ENCODE peak calls at places on chromosome 2, in ten cellular contexts. One of them, this sample, is unnamed. For H3K27me3, the result is how much of the 10 kb centered on the place peaks cover.

GRCh38 chr2:85889648-85890281 is 975 bp upstream of the ST3GAL5 start:
- DNase-seq in fibroblast of lung: no peak
- DNase-seq in hepatocyte: no peak
- DNase-seq in left ventricle myocardium inferior: no peak
- DNase-seq in heart right ventricle: peak
- DNase-seq in PC-3: no peak
- DNase-seq in SK-N-SH: no peak
- DNase-seq in brain microvascular endothelial cell: no peak
- DNase-seq in uterus: peak
- DNase-seq in Karpas-422: no peak
- DNase-seq in this sample: no peak

GRCh38 chr2:168526641-168527040 is 70.6 kb downstream of the CERS6 start:
- DNase-seq in fibroblast of lung: peak
- DNase-seq in hepatocyte: peak
- DNase-seq in left ventricle myocardium inferior: no peak
- DNase-seq in heart right ventricle: no peak
- DNase-seq in PC-3: no peak
- DNase-seq in SK-N-SH: no peak
- DNase-seq in brain microvascular endothelial cell: no peak
- DNase-seq in uterus: peak
- DNase-seq in Karpas-422: no peak
- DNase-seq in this sample: no peak

GRCh38 chr2:5227062-5227699 is 465.0 kb upstream of the SOX11 start:
- DNase-seq in fibroblast of lung: peak
- DNase-seq in hepatocyte: no peak
- DNase-seq in left ventricle myocardium inferior: no peak
- DNase-seq in heart right ventricle: no peak
- DNase-seq in PC-3: no peak
- DNase-seq in SK-N-SH: no peak
- DNase-seq in brain microvascular endothelial cell: peak
- DNase-seq in uterus: no peak
- DNase-seq in Karpas-422: no peak
- DNase-seq in this sample: no peak

GRCh38 chr2:169131587-169132512 is 62.5 kb downstream of the DHRS9 start:
- DNase-seq in fibroblast of lung: peak
- DNase-seq in hepatocyte: peak
- DNase-seq in left ventricle myocardium inferior: no peak
- DNase-seq in heart right ventricle: no peak
- DNase-seq in PC-3: peak
- DNase-seq in SK-N-SH: peak
- DNase-seq in brain microvascular endothelial cell: peak
- DNase-seq in uterus: no peak
- DNase-seq in Karpas-422: peak
- DNase-seq in this sample: no peak

GRCh38 chr2:125125902-125126301 is 1100.8 kb downstream of the CNTNAP5 start:
- DNase-seq in fibroblast of lung: no peak
- DNase-seq in hepatocyte: peak
- DNase-seq in left ventricle myocardium inferior: no peak
- DNase-seq in heart right ventricle: no peak
- DNase-seq in PC-3: no peak
- DNase-seq in SK-N-SH: no peak
- DNase-seq in brain microvascular endothelial cell: no peak
- DNase-seq in uterus: no peak
- DNase-seq in Karpas-422: no peak
- DNase-seq in this sample: no peak

GRCh38 chr2:135164431-135164830 is 112.3 kb downstream of the RAB3GAP1 start:
- DNase-seq in fibroblast of lung: no peak
- DNase-seq in hepatocyte: no peak
- DNase-seq in left ventricle myocardium inferior: no peak
- DNase-seq in heart right ventricle: no peak
- DNase-seq in PC-3: peak
- DNase-seq in SK-N-SH: no peak
- DNase-seq in brain microvascular endothelial cell: peak
- DNase-seq in uterus: no peak
- DNase-seq in Karpas-422: no peak
- DNase-seq in this sample: no peak

GRCh38 chr2:7378642-7379041 is 461.4 kb downstream of the RNF144A start:
- DNase-seq in fibroblast of lung: no peak
- DNase-seq in hepatocyte: no peak
- DNase-seq in left ventricle myocardium inferior: no peak
- DNase-seq in heart right ventricle: no peak
- DNase-seq in PC-3: no peak
- DNase-seq in SK-N-SH: peak
- DNase-seq in brain microvascular endothelial cell: no peak
- DNase-seq in uterus: no peak
- DNase-seq in Karpas-422: no peak
- DNase-seq in this sample: no peak

GRCh38 chr2:69046221-69046662 is 33.3 kb downstream of the ANTXR1 start:
- DNase-seq in fibroblast of lung: peak
- DNase-seq in hepatocyte: no peak
- DNase-seq in left ventricle myocardium inferior: no peak
- DNase-seq in heart right ventricle: no peak
- DNase-seq in PC-3: peak
- DNase-seq in SK-N-SH: no peak
- DNase-seq in brain microvascular endothelial cell: peak
- DNase-seq in uterus: no peak
- DNase-seq in Karpas-422: no peak
- DNase-seq in this sample: no peak

GRCh38 chr2:199468561-199469513 is 11.1 kb upstream of the SATB2 start:
- DNase-seq in fibroblast of lung: no peak
- DNase-seq in hepatocyte: peak
- DNase-seq in left ventricle myocardium inferior: no peak
- DNase-seq in heart right ventricle: no peak
- DNase-seq in PC-3: no peak
- DNase-seq in SK-N-SH: peak
- DNase-seq in brain microvascular endothelial cell: no peak
- DNase-seq in uterus: no peak
- DNase-seq in Karpas-422: no peak
- DNase-seq in this sample: no peak

GRCh38 chr2:215288112-215288815 is 23.6 kb upstream of the ATIC start:
- DNase-seq in fibroblast of lung: no peak
- DNase-seq in hepatocyte: no peak
- DNase-seq in left ventricle myocardium inferior: no peak
- DNase-seq in heart right ventricle: no peak
- DNase-seq in PC-3: no peak
- DNase-seq in SK-N-SH: no peak
- DNase-seq in brain microvascular endothelial cell: no peak
- DNase-seq in uterus: no peak
- DNase-seq in Karpas-422: no peak
- DNase-seq in this sample: no peak

GRCh38 chr2:109438146-109438545 is 175.6 kb downstream of the SEPTIN10 start:
- DNase-seq in fibroblast of lung: no peak
- DNase-seq in hepatocyte: no peak
- DNase-seq in left ventricle myocardium inferior: no peak
- DNase-seq in heart right ventricle: no peak
- DNase-seq in PC-3: no peak
- DNase-seq in SK-N-SH: no peak
- DNase-seq in brain microvascular endothelial cell: no peak
- DNase-seq in uterus: no peak
- DNase-seq in Karpas-422: no peak
- DNase-seq in this sample: no peak
- H3K27ac ChIP-seq in fibroblast of lung: no peak
- H3K27ac ChIP-seq in hepatocyte: no peak
- H3K27ac ChIP-seq in left ventricle myocardium inferior: peak
- H3K27ac ChIP-seq in heart right ventricle: peak
- H3K27ac ChIP-seq in PC-3: no peak
- H3K27ac ChIP-seq in SK-N-SH: no peak
- H3K27ac ChIP-seq in brain microvascular endothelial cell: no peak
- H3K27ac ChIP-seq in uterus: no peak
- H3K27ac ChIP-seq in Karpas-422: no peak
- H3K27ac ChIP-seq in this sample: no peak

GRCh38 chr2:109066501-109066900 is 62.5 kb upstream of the SH3RF3 start:
- DNase-seq in fibroblast of lung: no peak
- DNase-seq in hepatocyte: no peak
- DNase-seq in left ventricle myocardium inferior: no peak
- DNase-seq in heart right ventricle: no peak
- DNase-seq in PC-3: no peak
- DNase-seq in SK-N-SH: no peak
- DNase-seq in brain microvascular endothelial cell: no peak
- DNase-seq in uterus: no peak
- DNase-seq in Karpas-422: peak
- DNase-seq in this sample: no peak

GRCh38 chr2:109067829-109068152 is 61.2 kb upstream of the SH3RF3 start:
- DNase-seq in fibroblast of lung: no peak
- DNase-seq in hepatocyte: peak
- DNase-seq in left ventricle myocardium inferior: no peak
- DNase-seq in heart right ventricle: no peak
- DNase-seq in PC-3: no peak
- DNase-seq in SK-N-SH: no peak
- DNase-seq in brain microvascular endothelial cell: no peak
- DNase-seq in uterus: no peak
- DNase-seq in Karpas-422: no peak
- DNase-seq in this sample: no peak

GRCh38 chr2:109066917-109067828 is 61.8 kb upstream of the SH3RF3 start:
- DNase-seq in fibroblast of lung: no peak
- DNase-seq in hepatocyte: peak
- DNase-seq in left ventricle myocardium inferior: no peak
- DNase-seq in heart right ventricle: no peak
- DNase-seq in PC-3: no peak
- DNase-seq in SK-N-SH: no peak
- DNase-seq in brain microvascular endothelial cell: no peak
- DNase-seq in uterus: no peak
- DNase-seq in Karpas-422: no peak
- DNase-seq in this sample: no peak

GRCh38 chr2:109070290-109070689 is 58.7 kb upstream of the SH3RF3 start:
- DNase-seq in fibroblast of lung: no peak
- DNase-seq in hepatocyte: no peak
- DNase-seq in left ventricle myocardium inferior: no peak
- DNase-seq in heart right ventricle: no peak
- DNase-seq in PC-3: no peak
- DNase-seq in SK-N-SH: no peak
- DNase-seq in brain microvascular endothelial cell: no peak
- DNase-seq in uterus: no peak
- DNase-seq in Karpas-422: no peak
- DNase-seq in this sample: no peak

DNA sequence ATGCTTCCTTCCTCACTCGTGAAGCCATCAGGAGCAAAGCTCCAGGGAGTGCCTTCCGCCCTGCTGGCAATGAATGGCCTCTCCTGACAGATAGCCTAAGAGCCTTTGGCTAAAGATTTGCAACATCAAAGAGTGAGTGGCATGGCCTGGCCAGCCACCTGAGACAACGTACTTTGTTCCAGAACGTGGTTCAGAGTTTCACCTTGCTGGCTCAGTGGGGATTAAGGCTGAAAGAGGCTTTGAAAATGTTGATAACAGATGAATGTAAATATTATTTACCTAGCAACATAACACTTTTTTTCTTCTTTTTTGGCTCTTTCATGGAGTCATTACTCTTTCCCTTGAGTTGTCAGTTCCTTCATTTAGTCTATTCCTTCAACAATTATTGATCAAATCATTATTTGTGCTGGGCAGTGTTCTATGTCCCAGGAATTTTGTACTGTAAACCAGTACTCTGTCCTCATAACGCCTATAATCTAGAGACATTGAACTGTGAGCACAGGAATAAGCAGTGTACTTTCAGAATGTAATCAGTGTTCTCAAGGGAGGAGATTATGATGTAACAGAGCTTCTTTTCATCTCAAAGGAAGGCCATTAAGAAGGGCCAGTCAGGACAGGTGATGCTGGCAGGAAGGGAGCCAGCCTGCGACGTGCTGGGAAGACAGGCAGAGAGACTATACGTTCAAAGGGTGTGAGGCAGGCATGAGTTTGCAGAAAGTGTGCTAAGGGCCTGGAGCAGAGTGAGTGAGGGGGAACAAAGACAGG is 59.4 kb upstream of the SH3RF3 start:
- DNase-seq in fibroblast of lung: no peak
- DNase-seq in hepatocyte: peak
- DNase-seq in left ventricle myocardium inferior: no peak
- DNase-seq in heart right ventricle: no peak
- DNase-seq in PC-3: no peak
- DNase-seq in SK-N-SH: no peak
- DNase-seq in brain microvascular endothelial cell: no peak
- DNase-seq in uterus: no peak
- DNase-seq in Karpas-422: no peak
- DNase-seq in this sample: no peak
- H3K27me3 ChIP-seq in fibroblast of lung: under half
- H3K27me3 ChIP-seq in hepatocyte: under half
- H3K27me3 ChIP-seq in left ventricle myocardium inferior: under half
- H3K27me3 ChIP-seq in heart right ventricle: under half
- H3K27me3 ChIP-seq in PC-3: under half
- H3K27me3 ChIP-seq in SK-N-SH: under half
- H3K27me3 ChIP-seq in brain microvascular endothelial cell: under half
- H3K27me3 ChIP-seq in uterus: under half
- H3K27me3 ChIP-seq in Karpas-422: under half
- H3K27me3 ChIP-seq in this sample: under half

DNA sequence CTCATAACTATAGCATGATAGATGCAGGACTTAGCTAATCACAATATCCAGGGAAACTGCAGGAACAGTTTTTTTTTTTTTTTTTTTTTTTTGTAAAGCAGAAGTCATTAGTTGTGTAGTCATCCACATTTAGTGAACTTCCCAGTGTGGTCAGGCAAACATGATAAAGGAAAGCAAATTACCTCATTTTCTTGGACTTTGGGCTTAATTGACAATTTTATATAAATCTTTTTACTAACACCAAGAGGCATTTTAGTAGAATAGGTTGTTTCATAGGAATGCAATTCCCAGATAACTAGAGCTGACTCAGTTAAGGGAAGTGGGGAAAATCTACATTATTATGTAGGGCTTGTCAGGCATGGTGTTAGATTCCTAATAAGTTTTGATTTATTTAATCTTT is 142.7 kb upstream of the GCFC2 start:
- DNase-seq in fibroblast of lung: no peak
- DNase-seq in hepatocyte: no peak
- DNase-seq in left ventricle myocardium inferior: no peak
- DNase-seq in heart right ventricle: no peak
- DNase-seq in PC-3: no peak
- DNase-seq in SK-N-SH: no peak
- DNase-seq in brain microvascular endothelial cell: no peak
- DNase-seq in uterus: no peak
- DNase-seq in Karpas-422: no peak
- DNase-seq in this sample: no peak
- H3K27ac ChIP-seq in fibroblast of lung: no peak
- H3K27ac ChIP-seq in hepatocyte: no peak
- H3K27ac ChIP-seq in left ventricle myocardium inferior: no peak
- H3K27ac ChIP-seq in heart right ventricle: no peak
- H3K27ac ChIP-seq in PC-3: no peak
- H3K27ac ChIP-seq in SK-N-SH: no peak
- H3K27ac ChIP-seq in brain microvascular endothelial cell: no peak
- H3K27ac ChIP-seq in uterus: no peak
- H3K27ac ChIP-seq in Karpas-422: no peak
- H3K27ac ChIP-seq in this sample: no peak

DNA sequence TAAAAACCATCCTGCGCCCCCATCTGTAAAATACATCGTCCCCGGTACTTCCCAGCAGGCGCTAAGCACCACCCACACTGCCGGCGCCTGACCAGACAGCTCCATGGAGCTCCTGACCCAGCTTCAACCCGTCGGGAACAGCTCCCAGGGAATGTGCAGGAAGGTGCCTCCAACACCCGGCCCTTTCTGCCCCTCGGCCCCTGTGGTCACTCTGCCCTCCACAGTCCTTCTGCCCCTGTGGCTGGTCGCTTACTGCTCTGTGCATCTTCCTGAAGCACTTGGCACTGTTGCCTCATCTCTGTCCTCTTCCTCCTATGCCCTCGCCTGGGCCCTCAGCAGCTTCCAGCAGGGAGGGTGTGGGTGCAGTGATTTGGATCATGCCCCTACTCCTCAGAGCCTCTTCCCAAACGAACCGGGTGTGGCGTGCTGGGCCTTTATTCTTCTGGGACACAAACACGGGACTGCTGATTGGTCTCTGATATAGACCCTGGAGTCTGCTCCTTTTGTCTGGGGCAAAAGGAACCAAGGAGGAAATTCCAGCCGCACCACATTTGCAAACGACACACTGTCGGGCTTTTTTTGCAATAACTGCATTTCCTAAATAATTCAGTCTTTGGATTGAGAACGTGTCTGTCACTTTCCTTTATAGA is 66.0 kb downstream of the ADI1 start:
- DNase-seq in fibroblast of lung: no peak
- DNase-seq in hepatocyte: no peak
- DNase-seq in left ventricle myocardium inferior: no peak
- DNase-seq in heart right ventricle: no peak
- DNase-seq in PC-3: no peak
- DNase-seq in SK-N-SH: no peak
- DNase-seq in brain microvascular endothelial cell: no peak
- DNase-seq in uterus: no peak
- DNase-seq in Karpas-422: no peak
- DNase-seq in this sample: no peak
- H3K27me3 ChIP-seq in fibroblast of lung: under half
- H3K27me3 ChIP-seq in hepatocyte: under half
- H3K27me3 ChIP-seq in left ventricle myocardium inferior: under half
- H3K27me3 ChIP-seq in heart right ventricle: under half
- H3K27me3 ChIP-seq in PC-3: under half
- H3K27me3 ChIP-seq in SK-N-SH: under half
- H3K27me3 ChIP-seq in brain microvascular endothelial cell: under half
- H3K27me3 ChIP-seq in uterus: under half
- H3K27me3 ChIP-seq in Karpas-422: under half
- H3K27me3 ChIP-seq in this sample: under half

This sample was measured in DND-41.